ENCODE peak calls at places on chromosomes 6 and 20, in six cellular contexts. Q is tibial nerve, Y is suprapubic skin, K is upper lobe of left lung, W is transverse colon, N is A549. O is an unnamed sample.

GRCh38 chr6:4958624-4959023 is 45.2 kb downstream of the RPP40 start:
- DNase-seq in W (no peak), Q (no peak), K (no peak), N (no peak), Y (no peak), O (no peak)

GRCh38 chr6:126955621-126956020 is 162.8 kb upstream of the RSPO3 start:
- DNase-seq in K (no peak), Q (no peak), Y (no peak), N (no peak), W (no peak), O (no peak)

GRCh38 chr20:2871111-2871465 is 2.2 kb upstream of the PTPRA start:
- DNase-seq in Y (no peak), Q (no peak), K (no peak), W (no peak), N (no peak), O (no peak)

GRCh38 chr6:67431076-67431475 is 1204.0 kb upstream of the ADGRB3 start:
- DNase-seq in Q (no peak), K (no peak), Y (no peak), N (no peak), W (no peak), O (no peak)

GRCh38 chr20:21301940-21302644 is 1.0 kb upstream of the XRN2 start:
- DNase-seq in Y (no peak), N (no peak), W (no peak), K (no peak), Q (no peak), O (no peak)

GRCh38 chr6:21331221-21331620 is 262.3 kb upstream of the SOX4 start:
- DNase-seq in W (no peak), Q (peak), K (peak), Y (no peak), N (no peak), O (peak)

GRCh38 chr20:41770427-41770826 is 152.2 kb upstream of the CHD6 start:
- DNase-seq in W (no peak), N (no peak), Y (no peak), K (no peak), Q (no peak), O (no peak)

GRCh38 chr20:49768204-49769124 is 44.2 kb upstream of the SLC9A8 start:
- DNase-seq in K (peak), Y (no peak), N (peak), W (peak), Q (peak), O (peak)

GRCh38 chr20:33443512-33444239 is at the start of gene SNTA1:
- DNase-seq in W (peak), Q (peak), N (peak), Y (peak), K (peak), O (peak)

GRCh38 chr20:17709361-17710293 is 9.9 kb downstream of the BANF2 start:
- DNase-seq in Y (no peak), W (no peak), Q (no peak), K (no peak), N (no peak), O (no peak)

GRCh38 chr6:117200067-117200466 is 65.3 kb upstream of the VGLL2 start:
- DNase-seq in Q (no peak), Y (no peak), K (no peak), N (no peak), W (no peak), O (no peak)

GRCh38 chr20:36147707-36148106 is 6.8 kb upstream of the EPB41L1 start:
- DNase-seq in K (no peak), Q (peak), Y (no peak), N (no peak), W (no peak), O (no peak)

GRCh38 chr20:39893013-39893685 is 795.9 kb downstream of the MAFB start:
- DNase-seq in Q (no peak), Y (no peak), K (no peak), N (no peak), W (no peak), O (no peak)

GRCh38 chr20:40331249-40331648 is 357.8 kb downstream of the MAFB start:
- DNase-seq in K (no peak), Q (no peak), N (no peak), Y (no peak), W (no peak), O (no peak)

GRCh38 chr6:39804666-39805065 is 12.5 kb downstream of the DAAM2 start:
- DNase-seq in Y (peak), K (peak), W (no peak), N (no peak), Q (peak), O (no peak)

GRCh38 chr6:35729722-35730121 is 7.1 kb upstream of the ARMC12 start:
- DNase-seq in K (no peak), N (no peak), W (peak), Q (no peak), Y (no peak), O (no peak)

GRCh38 chr6:35730745-35731413 is 6.0 kb upstream of the ARMC12 start:
- DNase-seq in N (peak), Y (no peak), K (no peak), Q (peak), W (no peak), O (no peak)

GRCh38 chr6:35729349-35729678 is 7.5 kb upstream of the ARMC12 start:
- DNase-seq in Y (no peak), Q (no peak), W (no peak), N (no peak), K (no peak), O (no peak)

GRCh38 chr6:35731736-35732532 is 4.9 kb upstream of the ARMC12 start:
- DNase-seq in W (peak), K (peak), N (peak), Y (peak), Q (peak), O (peak)

DNA sequence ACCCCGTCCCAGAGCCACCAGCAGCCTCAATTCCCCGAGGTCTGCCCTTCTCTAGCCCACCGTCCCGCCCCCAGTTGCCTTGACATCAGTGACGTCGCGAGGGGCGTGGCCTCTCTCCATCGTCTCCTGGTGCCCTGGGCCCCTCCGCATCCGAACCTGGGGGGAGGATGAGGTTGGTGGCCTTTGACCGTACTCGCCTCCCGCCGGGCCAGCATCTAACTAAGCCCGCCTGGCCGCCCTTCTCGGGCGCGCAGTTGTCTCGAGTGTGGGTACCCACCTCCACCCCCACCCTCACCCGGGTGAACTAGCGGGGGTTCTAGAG is 5.5 kb upstream of the ARMC12 start:
- DNase-seq in W (peak), K (peak), Y (peak), Q (peak), N (peak), O (peak)
- TF ChIP-seq POLR2A in W (peak), K (peak), Y (peak), Q (peak), N (peak), O (peak)

GRCh38 chr20:62368303-62368628 is 1.2 kb upstream of the LAMA5 start:
- DNase-seq in Q (no peak), Y (no peak), W (no peak), N (no peak), K (no peak), O (no peak)

GRCh38 chr20:62369508-62370114 is 2.5 kb upstream of the LAMA5 start:
- DNase-seq in K (no peak), Q (no peak), Y (no peak), N (peak), W (no peak), O (no peak)

GRCh38 chr20:62370115-62370806 is 3.1 kb upstream of the LAMA5 start:
- DNase-seq in N (peak), W (no peak), Y (no peak), Q (peak), K (no peak), O (no peak)

GRCh38 chr20:62367483-62368302 is 581 bp upstream of the LAMA5 start:
- DNase-seq in Y (no peak), W (peak), Q (no peak), N (peak), K (no peak), O (peak)

DNA sequence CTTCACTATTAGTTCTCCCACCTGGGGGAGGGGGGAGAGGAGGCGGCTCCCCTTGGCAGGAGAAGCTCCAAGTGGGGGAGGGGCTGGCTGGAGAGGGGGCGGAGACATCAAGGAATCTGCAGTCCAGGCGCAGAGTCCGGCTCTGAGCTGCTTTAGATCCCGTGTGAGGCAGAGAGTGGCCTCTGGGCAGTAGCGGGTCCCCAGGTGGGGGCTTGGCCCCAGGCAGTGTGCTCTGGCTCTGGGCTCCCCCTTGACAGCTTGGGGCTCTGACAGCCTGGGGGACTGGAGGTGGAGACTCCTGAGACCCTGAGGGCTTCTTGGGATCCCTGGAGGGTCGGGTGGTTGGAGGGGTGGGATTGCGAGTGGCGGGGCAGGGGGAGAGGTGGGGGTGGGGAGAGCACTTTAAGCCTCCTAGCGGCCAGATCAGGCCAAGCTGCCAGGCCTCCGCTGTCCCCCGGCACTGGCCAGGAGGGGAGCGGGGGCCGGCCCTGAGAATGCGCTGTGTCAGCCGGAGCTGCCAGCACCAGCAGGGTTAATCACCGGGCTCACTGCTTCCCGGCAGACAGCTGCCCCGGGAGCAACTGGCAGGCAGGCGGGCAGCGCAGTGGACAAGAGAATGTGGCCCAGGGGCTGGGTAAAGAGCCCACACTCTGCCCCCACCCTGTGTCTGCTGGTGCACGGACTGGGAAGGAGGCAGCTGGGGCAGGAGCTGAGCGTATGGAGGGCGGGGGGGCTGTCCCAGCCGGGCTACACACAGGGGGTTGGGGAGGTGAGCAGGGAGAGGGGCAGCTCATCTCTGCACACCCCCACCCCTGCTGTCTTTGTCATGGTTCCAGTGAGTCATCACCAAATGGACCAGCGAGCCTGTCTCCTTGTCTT is 1.8 kb upstream of the LAMA5 start:
- DNase-seq in Q (no peak), K (peak), N (peak), W (peak), Y (no peak), O (no peak)
- TF ChIP-seq CTCF in Q (no peak), K (peak), N (peak), W (peak), Y (no peak), O (no peak)

GRCh38 chr6:86474081-86474480 is 463.2 kb upstream of the HTR1E start:
- DNase-seq in N (no peak), Y (no peak), K (no peak), Q (no peak), W (no peak), O (no peak)

DNA sequence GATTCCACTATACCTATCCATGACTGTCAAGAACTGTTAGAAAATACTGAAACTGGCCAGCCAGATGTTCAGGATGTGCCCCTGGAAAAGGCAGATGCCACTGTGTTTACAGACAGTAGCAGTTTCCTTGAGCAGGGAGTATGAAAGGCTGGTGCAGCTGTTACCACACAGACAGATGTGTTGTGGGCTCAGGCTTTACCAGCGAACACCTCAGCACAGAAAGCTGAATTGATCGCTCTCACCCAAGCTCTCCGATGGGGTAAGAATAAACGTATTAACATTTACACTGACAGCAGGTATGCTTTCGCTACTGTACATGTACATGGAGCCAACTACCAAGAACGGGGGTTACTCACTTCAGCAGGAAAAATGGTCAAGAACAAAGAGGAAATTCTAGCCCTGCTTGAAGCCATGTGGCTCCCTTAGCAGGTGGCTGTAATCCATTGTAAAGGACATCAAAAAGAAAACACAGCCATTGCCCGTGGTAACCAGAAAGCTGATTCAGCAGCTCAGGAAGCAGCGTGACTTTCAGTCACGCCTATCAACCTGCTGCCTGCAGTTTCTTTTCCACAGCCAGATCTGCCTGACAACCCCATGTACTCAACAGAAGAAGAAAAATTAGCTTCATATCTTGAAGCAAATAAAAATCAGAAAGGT is 459.7 kb upstream of the HTR1E start:
- DNase-seq in Q (no peak), K (no peak), Y (no peak), W (no peak), N (no peak), O (no peak)
- TF ChIP-seq EP300 in Q (no peak), K (no peak), Y (no peak), W (no peak), N (no peak), O (no peak)

DNA sequence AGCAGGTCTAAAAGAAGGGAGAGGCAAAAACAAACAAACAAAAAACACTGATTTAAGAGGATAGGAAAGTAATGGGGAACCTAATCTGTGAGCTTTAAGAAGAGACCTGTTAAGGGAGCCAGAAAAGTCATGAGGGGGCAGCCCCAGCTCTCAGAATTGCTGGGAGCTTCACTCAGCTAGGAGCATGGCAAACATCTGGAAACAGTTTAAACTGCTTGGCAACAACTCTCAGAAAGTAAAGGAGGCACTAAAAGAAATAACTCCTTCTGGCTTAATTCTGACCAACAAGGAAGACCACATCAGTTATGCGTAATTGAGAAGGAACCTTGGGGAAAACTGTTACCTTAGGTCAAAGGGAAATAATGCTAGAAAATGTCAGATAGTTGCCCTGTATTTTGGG is 121.4 kb downstream of the LAMP5 start:
- DNase-seq in W (no peak), K (no peak), Q (no peak), Y (no peak), N (no peak), O (no peak)
- TF ChIP-seq POLR2A in W (no peak), K (no peak), Q (no peak), Y (no peak), N (no peak), O (no peak)

GRCh38 chr6:137921823-137922222 is 54.8 kb downstream of the TNFAIP3 start:
- DNase-seq in Y (no peak), Q (no peak), W (no peak), N (no peak), K (no peak), O (no peak)
- TF ChIP-seq CTCF in Y (no peak), Q (no peak), W (no peak), N (no peak), K (no peak), O (no peak)

DNA sequence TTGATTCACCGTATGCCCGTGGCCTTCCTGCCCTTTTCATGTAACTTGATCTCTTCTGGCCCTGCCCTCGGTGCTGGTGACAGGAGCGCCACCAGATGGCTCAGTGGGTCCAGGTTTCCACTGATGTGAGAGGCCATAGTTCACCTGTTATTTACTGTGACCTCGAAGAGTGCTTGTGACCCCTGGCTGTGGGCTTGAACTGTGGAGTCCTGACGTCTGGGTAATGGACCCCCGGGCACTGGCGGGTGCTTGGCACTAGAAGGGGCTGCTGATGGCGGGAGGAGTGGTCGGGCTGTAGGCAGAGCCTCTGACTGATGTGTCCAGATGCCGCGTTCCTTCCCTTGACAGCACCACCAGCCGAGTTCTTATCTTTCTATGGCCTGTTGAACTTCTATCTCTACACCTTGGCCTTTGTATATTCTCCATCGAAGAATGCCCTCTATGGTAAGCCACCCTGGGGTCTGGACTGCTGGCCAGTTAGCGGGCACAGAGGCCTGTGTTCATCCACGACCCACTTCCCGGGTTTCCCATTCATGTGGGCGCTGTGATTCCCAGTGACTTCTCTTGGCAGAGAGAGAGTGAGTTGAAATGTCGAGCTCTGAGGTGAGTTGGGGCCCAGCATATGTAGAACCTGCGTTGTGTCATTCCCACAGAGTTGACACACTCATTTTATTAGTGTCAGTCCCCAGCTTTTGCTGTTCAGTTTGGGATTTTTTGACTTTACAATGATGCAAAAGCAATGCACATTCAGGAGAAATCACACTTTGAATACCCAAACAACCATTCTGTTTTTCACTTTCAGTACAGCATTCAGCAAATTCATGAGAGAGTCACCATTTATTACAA is 14.9 kb downstream of the DYNLT1 start:
- DNase-seq in K (peak), Q (no peak), W (no peak), N (no peak), Y (no peak), O (no peak)
- TF ChIP-seq EP300 in K (no peak), Q (no peak), W (no peak), N (no peak), Y (no peak), O (no peak)

GRCh38 chr6:32662099-32662498 is 4.4 kb downstream of the HLA-DQB1 start:
- DNase-seq in Y (no peak), K (no peak), N (no peak), Q (no peak), W (no peak), O (no peak)

GRCh38 chr6:32662836-32663235 is 3.6 kb downstream of the HLA-DQB1 start:
- DNase-seq in N (no peak), K (no peak), Y (no peak), W (no peak), Q (no peak), O (no peak)

GRCh38 chr6:32664354-32664753 is 2.1 kb downstream of the HLA-DQB1 start:
- DNase-seq in Q (no peak), W (no peak), K (no peak), N (no peak), Y (no peak), O (no peak)

GRCh38 chr6:32658268-32658897 is 8.1 kb downstream of the HLA-DQB1 start:
- DNase-seq in N (no peak), W (no peak), Q (no peak), Y (no peak), K (no peak), O (no peak)

GRCh38 chr6:32659856-32660595 is 6.4 kb downstream of the HLA-DQB1 start:
- DNase-seq in W (no peak), N (no peak), Q (no peak), Y (no peak), K (no peak), O (no peak)
- TF ChIP-seq POLR2A in W (no peak), N (no peak), Q (no peak), Y (no peak), K (no peak), O (no peak)

DNA sequence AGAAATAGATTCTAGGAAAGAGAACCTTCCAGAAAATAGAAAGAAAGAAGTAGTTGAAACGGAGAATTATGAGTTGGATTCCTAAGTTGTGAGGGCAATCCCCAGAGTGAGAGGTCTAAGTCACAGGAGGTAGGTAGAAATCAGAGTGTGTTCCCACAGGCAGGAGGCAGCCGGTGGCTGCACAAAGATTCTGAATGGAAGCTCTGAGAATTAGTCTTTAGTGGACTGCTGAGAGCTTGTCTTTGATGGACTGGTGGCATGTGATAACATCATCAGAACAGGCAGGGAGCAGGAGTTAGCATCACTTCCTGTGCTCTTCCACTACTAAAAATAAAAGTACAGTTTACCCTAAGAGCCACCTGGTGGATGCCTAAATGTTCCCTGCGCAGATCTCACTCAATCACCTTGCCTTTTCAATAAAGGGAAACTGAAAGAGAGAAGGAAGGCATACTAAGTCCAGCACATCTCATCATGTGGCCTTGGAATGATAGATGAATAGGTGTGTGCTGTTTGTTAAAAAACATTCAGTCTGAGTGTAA is 294.6 kb upstream of the POU3F2 start:
- DNase-seq in W (no peak), Q (no peak), Y (no peak), K (no peak), N (no peak), O (no peak)
- TF ChIP-seq CTCF in W (no peak), Q (no peak), Y (no peak), K (no peak), N (no peak), O (no peak)